ENCODE peak calls at places on chromosomes 12 and 14, in five cellular contexts. J is effector memory CD4-positive, alpha-beta T cell; B is AG10803; S is CD8-positive, alpha-beta memory T cell; M is foreskin fibroblast. A is an unnamed sample.

GRCh38 chr14:95323361-95323760 is 3.7 kb upstream of the CLMN start:
- DNase-seq in B (no peak), M (no peak), S (no peak), J (no peak), A (no peak)

GRCh38 chr14:96582995-96583394 is 80.8 kb downstream of the PAPOLA start:
- DNase-seq in S (no peak), J (no peak), M (no peak), B (no peak), A (no peak)

GRCh38 chr12:106885026-106885425 is 70.7 kb upstream of the TMEM263 start:
- DNase-seq in J (no peak), M (no peak), B (no peak), S (no peak), A (no peak)

GRCh38 chr14:83734431-83734830 is 1795.5 kb upstream of the FLRT2 start:
- DNase-seq in B (no peak), J (no peak), M (no peak), S (no peak), A (no peak)

GRCh38 chr14:92644601-92645515 is 103.6 kb downstream of the LGMN start:
- DNase-seq in J (no peak), B (peak), M (no peak), S (no peak), A (no peak)

GRCh38 chr12:112234303-112234702 is 108.9 kb downstream of the TRAFD1 start:
- DNase-seq in S (no peak), B (no peak), J (no peak), M (no peak), A (no peak)

GRCh38 chr12:77847060-77847541 is 16.4 kb downstream of the NAV3 start:
- DNase-seq in M (no peak), J (no peak), B (peak), S (no peak), A (no peak)

GRCh38 chr12:69655616-69656336 is 43.3 kb downstream of the BEST3 start:
- DNase-seq in B (peak), S (no peak), M (peak), J (no peak), A (no peak)

GRCh38 chr14:101968186-101968585 is 3.8 kb downstream of the DYNC1H1 start:
- DNase-seq in B (no peak), M (no peak), S (no peak), J (no peak), A (no peak)

GRCh38 chr12:75526655-75527511 is 15.5 kb upstream of the KRR1 start:
- DNase-seq in J (no peak), B (peak), M (peak), S (no peak), A (no peak)

GRCh38 chr12:116426391-116427136 is 132.6 kb upstream of the MAP1LC3B2 start:
- DNase-seq in J (no peak), M (peak), B (peak), S (no peak), A (no peak)

GRCh38 chr12:59972941-59973340 is 377.1 kb downstream of the SLC16A7 start:
- DNase-seq in B (peak), S (no peak), M (peak), J (no peak), A (no peak)

GRCh38 chr12:111438501-111438900 is 32.8 kb downstream of the SH2B3 start:
- DNase-seq in M (no peak), S (peak), J (peak), B (peak), A (no peak)

GRCh38 chr12:54935235-54935951 is 49.2 kb downstream of the TESPA1 start:
- DNase-seq in S (peak), J (peak), B (peak), M (peak), A (no peak)

GRCh38 chr12:78977463-78977862 is 112.9 kb downstream of the SYT1 start:
- DNase-seq in J (no peak), B (no peak), S (no peak), M (peak), A (no peak)

GRCh38 chr14:55073856-55074255 is 22.4 kb downstream of the MAPK1IP1L start:
- DNase-seq in M (no peak), S (no peak), B (peak), J (no peak), A (no peak)

GRCh38 chr12:52543985-52544888 is 8.7 kb downstream of the KRT71 start:
- DNase-seq in M (no peak), S (no peak), B (peak), J (no peak), A (peak)

GRCh38 chr14:32576088-32576795 is 247.1 kb downstream of the AKAP6 start:
- DNase-seq in B (peak), S (no peak), M (no peak), J (peak), A (peak)

GRCh38 chr14:92690171-92691011 is 58.0 kb downstream of the LGMN start:
- DNase-seq in B (peak), J (no peak), S (no peak), M (no peak), A (no peak)

GRCh38 chr12:44317651-44318126 is 481.8 kb downstream of the TMEM117 start:
- DNase-seq in B (peak), J (no peak), M (peak), S (no peak), A (no peak)

GRCh38 chr12:24991209-24992049 is 42.5 kb upstream of the BCAT1 start:
- DNase-seq in M (peak), S (no peak), B (peak), J (peak), A (no peak)

GRCh38 chr12:75315518-75315917 is 14.6 kb downstream of the CAPS2 start:
- DNase-seq in M (peak), S (no peak), B (peak), J (no peak), A (no peak)

GRCh38 chr12:19082365-19082911 is 47.1 kb upstream of the PLEKHA5 start:
- DNase-seq in M (no peak), J (no peak), B (no peak), S (no peak), A (no peak)

GRCh38 chr14:95507174-95507573 is 9.3 kb downstream of the SYNE3 start:
- DNase-seq in M (peak), J (no peak), S (no peak), B (peak), A (peak)

GRCh38 chr12:90274407-90274806 is 565.8 kb upstream of the ATP2B1 start:
- DNase-seq in M (no peak), B (no peak), S (no peak), J (no peak), A (no peak)

GRCh38 chr12:30021046-30021833 is 237.5 kb upstream of the TMTC1 start:
- DNase-seq in S (no peak), M (peak), B (no peak), J (no peak), A (no peak)

GRCh38 chr12:58833844-58834243 is 86.5 kb downstream of the LRIG3 start:
- DNase-seq in S (no peak), M (no peak), B (no peak), J (no peak), A (no peak)

GRCh38 chr14:93456356-93456755 is 25.6 kb downstream of the UNC79 start:
- DNase-seq in B (no peak), J (no peak), M (no peak), S (no peak), A (no peak)

GRCh38 chr14:100587248-100587762 is at the start of gene BEGAIN:
- DNase-seq in J (no peak), B (no peak), S (no peak), M (no peak), A (peak)

GRCh38 chr14:21039585-21040369 is 2.4 kb upstream of the RNASE7 start:
- DNase-seq in J (no peak), M (peak), B (peak), S (peak), A (no peak)

GRCh38 chr14:22531451-22532344 is 57.3 kb downstream of the DAD1 start:
- DNase-seq in M (no peak), J (no peak), S (no peak), B (no peak), A (no peak)

GRCh38 chr12:120314220-120314619 is 12.1 kb downstream of the SIRT4 start:
- DNase-seq in S (no peak), M (no peak), J (no peak), B (no peak), A (no peak)

GRCh38 chr14:51304428-51304827 is 64.4 kb downstream of the TMX1 start:
- DNase-seq in M (no peak), S (no peak), J (no peak), B (peak), A (no peak)

GRCh38 chr14:80164991-80165390 is 46.3 kb downstream of the DIO2 start:
- DNase-seq in M (peak), B (peak), S (no peak), J (no peak), A (no peak)

GRCh38 chr12:2654311-2654710 is 140.5 kb upstream of the FKBP4 start:
- DNase-seq in J (no peak), M (no peak), B (no peak), S (no peak), A (peak)

GRCh38 chr12:52119398-52120254 is 40.1 kb downstream of the SMIM41 start:
- DNase-seq in S (no peak), B (no peak), J (peak), M (no peak), A (peak)

GRCh38 chr12:10362325-10362724 is 27.5 kb downstream of the KLRK1 start:
- DNase-seq in M (no peak), B (no peak), J (no peak), S (no peak), A (no peak)

GRCh38 chr12:10361622-10362021 is 28.2 kb downstream of the KLRK1 start:
- DNase-seq in B (peak), S (no peak), J (no peak), M (peak), A (no peak)

GRCh38 chr12:10363922-10364838 is 25.7 kb downstream of the KLRK1 start:
- DNase-seq in S (peak), M (peak), B (peak), J (no peak), A (peak)

GRCh38 chr12:10363665-10363921 is 26.2 kb downstream of the KLRK1 start:
- DNase-seq in J (no peak), S (no peak), B (no peak), M (no peak), A (no peak)

DNA sequence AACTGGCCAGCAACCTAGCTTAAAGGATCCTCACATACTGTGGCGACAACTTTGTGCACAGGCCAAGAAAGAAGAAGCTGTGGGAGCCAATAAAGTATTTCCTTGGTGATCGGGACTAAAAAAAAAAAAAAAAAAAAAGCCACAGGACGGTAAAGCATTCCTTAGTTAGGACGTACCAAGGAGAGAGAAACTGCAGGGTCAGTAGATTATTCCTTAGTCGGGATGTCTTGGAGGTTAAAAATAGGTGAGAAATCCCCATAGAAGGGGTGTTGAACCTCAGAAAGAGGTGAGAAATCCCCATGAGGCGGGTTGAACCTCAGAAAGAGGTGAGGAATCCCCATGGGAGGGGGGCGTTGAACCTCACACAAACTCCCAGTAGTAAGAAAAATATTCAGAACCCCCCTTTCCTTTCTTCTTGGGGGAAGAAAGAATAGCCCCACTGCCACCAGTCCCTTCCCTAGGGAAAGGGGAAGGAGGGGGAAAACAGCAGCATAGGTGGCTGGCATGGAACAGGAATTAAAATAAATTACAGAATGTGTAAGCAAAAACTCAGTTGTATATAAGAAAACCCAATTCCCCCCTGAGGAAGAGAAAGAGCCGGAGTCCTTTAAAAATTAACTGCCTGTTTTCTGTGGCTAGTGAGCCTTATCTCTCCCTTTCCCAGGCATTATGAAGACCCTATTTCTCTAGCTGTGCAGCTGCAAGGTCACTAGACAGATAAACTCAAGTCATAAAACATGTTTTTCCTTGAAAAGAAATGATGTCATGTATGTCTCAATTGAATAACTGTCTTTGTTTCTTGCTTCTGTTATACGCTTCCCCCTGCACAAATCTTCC is 26.8 kb downstream of the KLRK1 start:
- DNase-seq in J (no peak), M (no peak), B (peak), S (no peak), A (no peak)
- H3K4me3 ChIP-seq in J (no peak), M (no peak), B (no peak), S (no peak), A (no peak)

GRCh38 chr14:76762617-76763361 is 1.5 kb downstream of the VASH1 start:
- DNase-seq in M (no peak), B (no peak), J (no peak), S (no peak), A (no peak)
- H3K4me3 ChIP-seq in M (peak), B (peak), J (peak), S (no peak), A (peak)

GRCh38 chr14:36021030-36021422 is 155.5 kb downstream of the PTCSC3 start:
- DNase-seq in S (no peak), J (no peak), B (no peak), M (no peak), A (no peak)
- H3K4me3 ChIP-seq in S (no peak), J (no peak), B (no peak), M (no peak), A (peak)

GRCh38 chr14:70254476-70254961 is 65.8 kb upstream of the SLC8A3 start:
- DNase-seq in J (no peak), M (peak), S (no peak), B (peak), A (no peak)
- H3K4me3 ChIP-seq in J (peak), M (peak), S (no peak), B (peak), A (peak)

DNA sequence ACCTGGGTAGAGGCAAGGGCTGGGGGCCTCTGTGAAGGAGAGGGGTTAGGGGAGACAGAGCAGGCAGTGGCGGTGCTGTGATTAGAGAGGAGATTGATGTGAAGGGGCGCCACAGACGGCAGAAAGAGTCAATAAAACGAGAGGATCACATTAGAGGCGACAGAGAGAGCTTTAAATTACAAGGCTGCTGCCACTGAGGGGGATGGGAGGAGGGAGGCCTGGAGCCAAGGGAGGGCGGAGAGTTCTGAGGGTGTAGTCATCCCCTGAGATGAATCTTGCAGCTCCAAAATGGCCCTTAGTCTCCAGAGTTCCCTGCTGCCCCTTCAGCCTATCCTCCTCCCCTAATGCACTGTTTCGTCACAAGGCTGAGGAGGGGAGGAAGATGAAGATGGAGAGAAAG is 12.8 kb downstream of the ZFHX2 start:
- DNase-seq in S (peak), B (peak), J (no peak), M (peak), A (peak)
- H3K4me3 ChIP-seq in S (no peak), B (no peak), J (no peak), M (no peak), A (no peak)

GRCh38 chr12:67794151-67794550 is 145.6 kb downstream of the DYRK2 start:
- DNase-seq in S (no peak), M (no peak), J (no peak), B (no peak), A (no peak)

GRCh38 chr12:67797316-67797741 is 148.8 kb downstream of the DYRK2 start:
- DNase-seq in M (no peak), J (no peak), B (no peak), S (no peak), A (no peak)

GRCh38 chr12:67798763-67799162 is 150.2 kb downstream of the DYRK2 start:
- DNase-seq in M (no peak), S (no peak), B (no peak), J (no peak), A (no peak)

GRCh38 chr12:67795235-67795634 is 146.7 kb downstream of the DYRK2 start:
- DNase-seq in B (no peak), M (no peak), S (no peak), J (no peak), A (no peak)

DNA sequence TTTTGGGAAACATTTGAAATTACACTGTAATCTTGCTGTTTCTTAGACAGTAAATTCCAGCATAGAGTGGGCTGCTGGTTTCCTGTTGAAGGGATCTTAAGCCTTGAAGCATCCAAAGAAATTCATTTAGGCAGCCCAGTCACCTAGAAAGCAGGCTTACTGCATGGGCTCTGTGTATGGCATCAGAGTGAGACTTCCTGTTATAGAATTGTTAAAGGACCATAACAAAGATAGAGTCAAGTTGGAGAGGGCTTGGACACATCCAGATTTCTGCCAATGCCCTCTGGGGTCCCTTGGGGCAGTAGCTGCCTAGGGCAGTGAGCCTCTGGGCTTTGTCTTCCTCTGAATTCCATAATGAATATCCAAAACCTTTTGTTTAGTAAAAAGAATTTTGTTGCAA is 149.2 kb downstream of the DYRK2 start:
- DNase-seq in S (no peak), M (no peak), J (no peak), B (no peak), A (no peak)
- H3K4me3 ChIP-seq in S (no peak), M (no peak), J (no peak), B (no peak), A (no peak)

DNA sequence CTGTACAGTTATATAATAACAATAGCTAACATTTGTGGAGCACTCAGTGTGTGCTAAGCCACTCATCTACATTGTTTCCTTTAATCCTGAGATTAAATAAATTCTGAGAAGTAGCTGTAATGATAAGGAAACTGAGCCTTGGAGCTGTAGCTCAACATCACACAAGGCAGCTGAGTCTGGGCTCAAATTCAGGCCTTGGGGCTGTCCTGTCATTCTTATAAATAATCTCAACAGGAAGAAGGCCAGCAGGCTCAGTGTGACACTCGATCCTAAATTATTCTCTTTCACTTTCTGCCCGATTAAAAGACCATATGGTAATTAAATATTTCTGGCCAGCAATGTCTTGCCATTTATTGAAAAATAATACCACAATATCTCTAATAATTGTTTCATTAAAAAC is 24.5 kb downstream of the CDKN1B start:
- DNase-seq in B (no peak), S (no peak), M (no peak), J (no peak), A (no peak)
- H3K4me3 ChIP-seq in B (peak), S (no peak), M (peak), J (no peak), A (no peak)

DNA sequence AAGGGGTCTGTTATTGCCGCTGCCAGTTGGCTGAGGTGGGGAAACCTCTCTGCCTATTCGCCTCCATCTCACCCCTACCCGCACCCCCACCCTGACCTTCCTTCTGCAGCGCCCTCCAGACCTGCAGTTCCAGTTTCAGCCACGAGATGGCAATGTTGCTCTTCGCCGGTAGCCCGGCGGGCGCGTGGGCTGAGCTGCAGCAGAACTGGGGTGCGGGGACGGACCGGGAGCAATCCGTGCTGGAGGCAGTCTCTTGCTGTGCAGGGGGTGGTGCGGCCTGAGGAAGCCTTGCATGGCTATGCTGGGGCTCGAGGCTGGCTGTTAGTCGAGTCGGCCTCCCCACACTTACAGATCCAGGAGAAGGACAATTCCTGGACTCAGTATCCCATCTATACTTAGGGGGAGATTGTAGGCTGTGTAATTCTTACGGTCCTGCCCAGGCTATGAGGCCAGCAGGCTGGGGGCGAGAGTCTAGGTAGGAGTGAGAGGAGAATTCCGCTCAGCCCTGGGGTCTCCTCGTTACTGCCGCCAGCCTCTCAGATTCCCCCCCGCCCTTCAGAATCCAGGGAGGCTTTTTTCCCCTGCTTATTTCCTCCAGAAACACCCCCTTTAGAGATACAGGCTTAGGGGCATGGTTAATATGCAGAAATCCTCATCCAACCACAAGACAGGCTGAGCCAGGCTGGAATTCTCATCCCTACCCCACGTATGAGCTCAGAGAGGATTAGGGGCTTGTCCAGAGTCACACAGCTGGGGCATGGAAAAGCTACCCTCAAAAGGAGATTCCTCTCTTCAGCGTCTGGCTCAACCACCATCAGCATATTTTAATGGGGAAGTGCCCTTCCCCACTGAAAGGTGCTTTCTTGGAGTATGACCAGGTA is 118.2 kb downstream of the AACS start:
- DNase-seq in J (peak), M (peak), S (peak), B (peak), A (peak)
- H3K4me3 ChIP-seq in J (no peak), M (no peak), S (no peak), B (no peak), A (no peak)